ENCODE peak calls at places on chromosome 11, in six cellular contexts. One of them, this sample, is unnamed.
A peak's percentile ranks its signal among the peaks of the same experiment; 100 is the strongest.

GRCh38 chr11:106389096-106389495 is 311.6 kb downstream of the AASDHPPT start:
- DNase-seq in NB4: no peak
- DNase-seq in GM10248: no peak
- DNase-seq in mucosa of descending colon: no peak
- DNase-seq in hepatocyte: peak; percentile 27
- DNase-seq in transverse colon: no peak
- DNase-seq in this sample: no peak

GRCh38 chr11:129278586-129279319 is 86.6 kb upstream of the ARHGAP32 start:
- DNase-seq in transverse colon: peak; percentile 12
- DNase-seq in NB4: peak; percentile 11
- DNase-seq in GM10248: peak; percentile 13
- DNase-seq in mucosa of descending colon: no peak
- DNase-seq in hepatocyte: peak; percentile 64
- DNase-seq in this sample: no peak

GRCh38 chr11:116836648-116837023 is 786 bp downstream of the APOA1 start:
- DNase-seq in transverse colon: no peak
- DNase-seq in NB4: no peak
- DNase-seq in hepatocyte: no peak
- DNase-seq in mucosa of descending colon: no peak
- DNase-seq in GM10248: no peak
- DNase-seq in this sample: no peak

GRCh38 chr11:84261707-84262106 is 975.5 kb upstream of the CCDC90B start:
- DNase-seq in mucosa of descending colon: no peak
- DNase-seq in NB4: peak; percentile 37
- DNase-seq in transverse colon: no peak
- DNase-seq in GM10248: no peak
- DNase-seq in hepatocyte: peak; percentile 14
- DNase-seq in this sample: peak; percentile 7

GRCh38 chr11:119547511-119547910 is 124.5 kb upstream of the THY1 start:
- DNase-seq in mucosa of descending colon: no peak
- DNase-seq in GM10248: no peak
- DNase-seq in transverse colon: no peak
- DNase-seq in hepatocyte: no peak
- DNase-seq in NB4: no peak
- DNase-seq in this sample: no peak

GRCh38 chr11:7186190-7186589 is 65.5 kb upstream of the SYT9 start:
- DNase-seq in transverse colon: no peak
- DNase-seq in mucosa of descending colon: no peak
- DNase-seq in GM10248: no peak
- DNase-seq in NB4: no peak
- DNase-seq in hepatocyte: no peak
- DNase-seq in this sample: no peak

GRCh38 chr11:10770626-10771254 is 19.7 kb downstream of the CTR9 start:
- DNase-seq in mucosa of descending colon: no peak
- DNase-seq in GM10248: peak; percentile 33
- DNase-seq in hepatocyte: peak; percentile 63
- DNase-seq in transverse colon: peak; percentile 29
- DNase-seq in NB4: peak; percentile 59
- DNase-seq in this sample: no peak

GRCh38 chr11:76007179-76007578 is 192.2 kb downstream of the UVRAG start:
- DNase-seq in hepatocyte: no peak
- DNase-seq in GM10248: no peak
- DNase-seq in transverse colon: no peak
- DNase-seq in mucosa of descending colon: no peak
- DNase-seq in NB4: no peak
- DNase-seq in this sample: no peak

GRCh38 chr11:112221263-112221835 is 4.9 kb upstream of the PTS start:
- DNase-seq in NB4: no peak
- DNase-seq in GM10248: no peak
- DNase-seq in hepatocyte: no peak
- DNase-seq in transverse colon: no peak
- DNase-seq in mucosa of descending colon: no peak
- DNase-seq in this sample: no peak

GRCh38 chr11:42145311-42145710 is 685.9 kb upstream of the LRRC4C start:
- DNase-seq in hepatocyte: no peak
- DNase-seq in mucosa of descending colon: no peak
- DNase-seq in GM10248: no peak
- DNase-seq in transverse colon: no peak
- DNase-seq in NB4: no peak
- DNase-seq in this sample: no peak

GRCh38 chr11:104487035-104487775 is 323.3 kb upstream of the PDGFD start:
- DNase-seq in NB4: no peak
- DNase-seq in mucosa of descending colon: no peak
- DNase-seq in transverse colon: no peak
- DNase-seq in hepatocyte: no peak
- DNase-seq in GM10248: no peak
- DNase-seq in this sample: no peak

GRCh38 chr11:1425006-1425405 is 35.3 kb downstream of the BRSK2 start:
- DNase-seq in transverse colon: no peak
- DNase-seq in GM10248: no peak
- DNase-seq in hepatocyte: no peak
- DNase-seq in NB4: no peak
- DNase-seq in mucosa of descending colon: no peak
- DNase-seq in this sample: no peak

GRCh38 chr11:117180661-117181585 is 2.4 kb downstream of the SIDT2 start:
- DNase-seq in hepatocyte: peak; percentile 65
- DNase-seq in mucosa of descending colon: peak; percentile 84
- DNase-seq in GM10248: peak; percentile 80
- DNase-seq in NB4: peak; percentile 82
- DNase-seq in transverse colon: peak; percentile 87
- DNase-seq in this sample: peak; percentile 84

GRCh38 chr11:129747161-129747560 is 68.5 kb upstream of the TMEM45B start:
- DNase-seq in mucosa of descending colon: no peak
- DNase-seq in NB4: no peak
- DNase-seq in transverse colon: no peak
- DNase-seq in GM10248: no peak
- DNase-seq in hepatocyte: no peak
- DNase-seq in this sample: no peak

GRCh38 chr11:111408789-111409727 is 30.0 kb upstream of the POU2AF1 start:
- DNase-seq in transverse colon: no peak
- DNase-seq in NB4: peak; percentile 91
- DNase-seq in mucosa of descending colon: no peak
- DNase-seq in GM10248: no peak
- DNase-seq in hepatocyte: no peak
- DNase-seq in this sample: no peak

GRCh38 chr11:79092791-79093313 is 348.0 kb downstream of the TENM4 start:
- DNase-seq in mucosa of descending colon: no peak
- DNase-seq in GM10248: no peak
- DNase-seq in hepatocyte: no peak
- DNase-seq in NB4: peak; percentile 91
- DNase-seq in transverse colon: no peak
- DNase-seq in this sample: no peak

GRCh38 chr11:119347242-119347641 is 737 bp upstream of the MFRP start:
- DNase-seq in transverse colon: no peak
- DNase-seq in GM10248: no peak
- DNase-seq in hepatocyte: no peak
- DNase-seq in mucosa of descending colon: no peak
- DNase-seq in NB4: no peak
- DNase-seq in this sample: no peak

GRCh38 chr11:43756575-43756974 is 76.0 kb downstream of the HSD17B12 start:
- DNase-seq in GM10248: no peak
- DNase-seq in transverse colon: no peak
- DNase-seq in mucosa of descending colon: no peak
- DNase-seq in NB4: no peak
- DNase-seq in hepatocyte: no peak
- DNase-seq in this sample: no peak

DNA sequence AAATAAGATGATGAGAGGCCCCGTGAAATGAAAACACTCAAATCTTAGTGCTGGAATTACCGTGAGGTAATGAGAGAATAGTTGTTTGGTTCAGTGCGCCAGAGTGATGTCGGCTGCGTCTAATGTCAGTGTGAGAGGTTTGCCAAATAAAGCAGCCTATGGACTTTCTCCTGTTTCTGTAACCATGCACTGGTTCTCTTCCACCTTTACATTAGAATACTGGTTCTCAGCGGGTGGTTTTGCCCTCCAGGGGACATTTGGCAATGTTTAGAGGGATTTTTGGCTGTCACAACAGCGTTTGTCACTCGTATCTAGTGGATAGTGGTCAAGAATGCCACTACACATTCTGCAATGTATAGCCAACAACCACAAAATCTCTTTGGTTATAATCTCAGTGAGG is 1.1 kb downstream of the OOSP4B start:
- DNase-seq in NB4: peak; percentile 4
- DNase-seq in mucosa of descending colon: no peak
- DNase-seq in GM10248: no peak
- DNase-seq in transverse colon: no peak
- DNase-seq in hepatocyte: no peak
- DNase-seq in this sample: no peak
- TF ChIP-seq CTCF in NB4: no peak
- TF ChIP-seq CTCF in mucosa of descending colon: no peak
- TF ChIP-seq CTCF in GM10248: no peak
- TF ChIP-seq CTCF in transverse colon: no peak
- TF ChIP-seq CTCF in hepatocyte: no peak
- TF ChIP-seq CTCF in this sample: no peak

GRCh38 chr11:94563176-94563847 is 3.9 kb upstream of the PIWIL4 start:
- DNase-seq in NB4: peak; percentile 60
- DNase-seq in mucosa of descending colon: no peak
- DNase-seq in transverse colon: no peak
- DNase-seq in hepatocyte: no peak
- DNase-seq in GM10248: no peak
- DNase-seq in this sample: no peak
- TF ChIP-seq CTCF in NB4: peak; percentile 21
- TF ChIP-seq CTCF in mucosa of descending colon: no peak
- TF ChIP-seq CTCF in transverse colon: no peak
- TF ChIP-seq CTCF in hepatocyte: no peak
- TF ChIP-seq CTCF in GM10248: no peak
- TF ChIP-seq CTCF in this sample: no peak

GRCh38 chr11:133930767-133931448 is 25.9 kb downstream of the IGSF9B start:
- DNase-seq in transverse colon: no peak
- DNase-seq in hepatocyte: peak; percentile 60
- DNase-seq in NB4: no peak
- DNase-seq in mucosa of descending colon: peak; percentile 50
- DNase-seq in GM10248: no peak
- DNase-seq in this sample: no peak
- TF ChIP-seq CTCF in transverse colon: peak; percentile 16
- TF ChIP-seq CTCF in hepatocyte: peak; percentile 29
- TF ChIP-seq CTCF in NB4: no peak
- TF ChIP-seq CTCF in mucosa of descending colon: no peak
- TF ChIP-seq CTCF in GM10248: peak; percentile 18
- TF ChIP-seq CTCF in this sample: peak; percentile 20

GRCh38 chr11:24386551-24387404 is 110.1 kb upstream of the LUZP2 start:
- DNase-seq in hepatocyte: peak; percentile 39
- DNase-seq in NB4: peak; percentile 18
- DNase-seq in mucosa of descending colon: no peak
- DNase-seq in transverse colon: no peak
- DNase-seq in GM10248: no peak
- DNase-seq in this sample: no peak
- TF ChIP-seq CTCF in hepatocyte: peak; percentile 57
- TF ChIP-seq CTCF in NB4: peak; percentile 19
- TF ChIP-seq CTCF in mucosa of descending colon: no peak
- TF ChIP-seq CTCF in transverse colon: peak; percentile 30
- TF ChIP-seq CTCF in GM10248: no peak
- TF ChIP-seq CTCF in this sample: peak; percentile 12

GRCh38 chr11:33735426-33736147 is 636 bp downstream of the CD59 start:
- DNase-seq in NB4: peak; percentile 83
- DNase-seq in mucosa of descending colon: peak; percentile 74
- DNase-seq in GM10248: peak; percentile 73
- DNase-seq in hepatocyte: peak; percentile 48
- DNase-seq in transverse colon: peak; percentile 57
- DNase-seq in this sample: peak; percentile 73
- TF ChIP-seq CTCF in NB4: no peak
- TF ChIP-seq CTCF in mucosa of descending colon: no peak
- TF ChIP-seq CTCF in GM10248: no peak
- TF ChIP-seq CTCF in hepatocyte: no peak
- TF ChIP-seq CTCF in transverse colon: peak; percentile 3
- TF ChIP-seq CTCF in this sample: peak; percentile 15

DNA sequence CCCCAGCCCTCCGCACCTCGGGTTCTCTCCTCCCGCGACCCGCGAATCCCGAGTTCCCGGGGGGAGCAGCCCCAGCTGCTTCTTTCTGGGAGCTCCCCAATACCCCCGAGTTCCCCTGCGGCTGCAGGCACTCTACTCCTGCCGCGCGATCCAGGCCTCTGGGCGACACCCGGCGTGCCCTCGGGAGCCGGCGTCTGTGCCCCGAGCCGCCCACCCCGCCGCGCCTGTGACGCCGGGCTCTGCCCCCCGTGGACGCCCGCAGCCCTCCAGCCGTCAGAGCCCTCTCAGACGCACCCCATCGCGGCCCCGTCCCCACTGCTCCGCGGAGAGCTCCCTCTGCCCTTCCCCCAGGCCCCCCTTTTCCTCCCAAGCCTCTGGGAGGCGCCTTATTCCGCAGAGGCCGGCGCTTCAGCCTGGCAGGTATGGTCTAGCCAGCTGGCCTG is 422 bp downstream of the GLB1L2 start:
- DNase-seq in NB4: no peak
- DNase-seq in hepatocyte: peak; percentile 54
- DNase-seq in GM10248: no peak
- DNase-seq in transverse colon: peak; percentile 53
- DNase-seq in mucosa of descending colon: no peak
- DNase-seq in this sample: no peak
- TF ChIP-seq CTCF in NB4: no peak
- TF ChIP-seq CTCF in hepatocyte: no peak
- TF ChIP-seq CTCF in GM10248: no peak
- TF ChIP-seq CTCF in transverse colon: peak; percentile 3
- TF ChIP-seq CTCF in mucosa of descending colon: no peak
- TF ChIP-seq CTCF in this sample: peak; percentile 30

DNA sequence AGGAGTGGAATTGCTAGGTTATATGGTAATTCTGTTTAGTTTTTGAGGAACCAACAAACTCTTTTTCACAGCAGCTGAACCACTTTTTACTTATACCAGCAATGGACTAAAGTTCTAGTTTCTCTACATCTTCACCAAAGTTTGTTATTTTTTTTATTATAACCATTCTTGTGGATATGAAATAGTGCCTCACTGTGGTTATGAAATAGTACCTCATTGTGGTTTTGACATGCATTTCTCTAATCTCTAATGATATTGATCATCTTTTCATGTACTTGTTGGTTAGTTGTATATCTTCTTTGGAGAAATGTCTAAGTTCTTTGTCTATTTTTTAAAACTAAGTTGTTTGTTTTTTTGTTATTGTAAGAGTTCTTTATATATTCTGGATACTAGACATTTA is 27.2 kb downstream of the STIM1 start:
- DNase-seq in NB4: no peak
- DNase-seq in GM10248: no peak
- DNase-seq in hepatocyte: no peak
- DNase-seq in transverse colon: no peak
- DNase-seq in mucosa of descending colon: no peak
- DNase-seq in this sample: no peak
- TF ChIP-seq CTCF in NB4: no peak
- TF ChIP-seq CTCF in GM10248: no peak
- TF ChIP-seq CTCF in hepatocyte: no peak
- TF ChIP-seq CTCF in transverse colon: no peak
- TF ChIP-seq CTCF in mucosa of descending colon: no peak
- TF ChIP-seq CTCF in this sample: no peak

This sample was measured in GM13977.